ENCODE peak calls at places on chromosome 5, in five cellular contexts. L is heart right ventricle, A is adrenal gland, E is fibroblast of pulmonary artery, M is body of pancreas. P is an unnamed sample.

GRCh38 chr5:126341906-126342625 is 81.1 kb upstream of the GRAMD2B start:
- DNase-seq in A (no peak), M (no peak), E (no peak), L (no peak), P (no peak)

GRCh38 chr5:115573133-115573532 is 28.6 kb upstream of the FEM1C start:
- DNase-seq in L (no peak), E (peak; percentile 59), A (no peak), M (no peak), P (peak; percentile 20)

GRCh38 chr5:133523013-133523658 is 89.2 kb downstream of the FSTL4 start:
- DNase-seq in L (no peak), M (no peak), E (no peak), A (no peak), P (no peak)

GRCh38 chr5:118224546-118224945 is 763.8 kb downstream of the DTWD2 start:
- DNase-seq in E (peak; percentile 35), M (no peak), A (no peak), L (no peak), P (peak; percentile 10)

GRCh38 chr5:55601209-55601618 is 66.5 kb upstream of the PLPP1 start:
- DNase-seq in E (peak; percentile 96), M (peak; percentile 65), A (peak; percentile 86), L (peak; percentile 74), P (peak; percentile 82)

GRCh38 chr5:34715711-34716110 is 59.6 kb downstream of the RAI14 start:
- DNase-seq in E (peak; percentile 71), L (no peak), M (no peak), A (no peak), P (no peak)

GRCh38 chr5:92899611-92900010 is 681.4 kb downstream of the NR2F1-AS1 start:
- DNase-seq in A (no peak), M (no peak), L (no peak), E (no peak), P (no peak)

GRCh38 chr5:173746050-173746449 is 129.6 kb upstream of the BOD1 start:
- DNase-seq in M (no peak), L (no peak), E (no peak), A (no peak), P (no peak)

GRCh38 chr5:129945031-129945430 is 40.8 kb downstream of the CHSY3 start:
- DNase-seq in E (peak; percentile 75), M (no peak), A (no peak), L (no peak), P (no peak)

GRCh38 chr5:168532471-168532870 is 3.4 kb downstream of the FBLL1 start:
- DNase-seq in E (no peak), M (no peak), L (no peak), A (no peak), P (no peak)

GRCh38 chr5:148956632-148957385 is 106.1 kb downstream of the SH3TC2 start:
- DNase-seq in E (no peak), L (no peak), M (peak; percentile 37), A (no peak), P (no peak)

GRCh38 chr5:78509884-78510769 is 138.4 kb downstream of the LHFPL2 start:
- DNase-seq in E (peak; percentile 61), A (peak; percentile 82), M (peak; percentile 79), L (peak; percentile 81), P (no peak)

GRCh38 chr5:150656191-150657132 is 4.6 kb upstream of the MYOZ3 start:
- DNase-seq in E (peak; percentile 63), A (peak; percentile 86), L (peak; percentile 87), M (peak; percentile 82), P (no peak)

GRCh38 chr5:149452665-149453617 is 73.8 kb upstream of the IL17B start:
- DNase-seq in M (no peak), L (peak; percentile 71), E (peak; percentile 96), A (no peak), P (no peak)

GRCh38 chr5:428754-429452 is 14.1 kb upstream of the EXOC3 start:
- DNase-seq in M (no peak), E (no peak), L (no peak), A (peak; percentile 39), P (no peak)

GRCh38 chr5:124905756-124906155 is 159.3 kb upstream of the ZNF608 start:
- DNase-seq in E (no peak), L (no peak), M (no peak), A (no peak), P (no peak)

GRCh38 chr5:39501403-39501802 is 76.6 kb upstream of the DAB2 start:
- DNase-seq in E (peak; percentile 81), M (no peak), A (peak; percentile 77), L (peak; percentile 40), P (no peak)

GRCh38 chr5:16842916-16843315 is 93.2 kb downstream of the MYO10 start:
- DNase-seq in M (no peak), E (peak; percentile 31), A (no peak), L (no peak), P (no peak)

GRCh38 chr5:74040065-74040551 is 414.1 kb downstream of the ARHGEF28 start:
- DNase-seq in M (no peak), L (peak; percentile 13), E (peak; percentile 74), A (no peak), P (peak; percentile 19)

GRCh38 chr5:136025900-136026299 is 2.9 kb upstream of the TGFBI start:
- DNase-seq in M (no peak), A (peak; percentile 78), E (peak; percentile 58), L (no peak), P (no peak)

GRCh38 chr5:146877783-146878470 is 630 bp downstream of the PPP2R2B start:
- DNase-seq in E (no peak), A (no peak), M (peak; percentile 24), L (no peak), P (no peak)

GRCh38 chr5:16596541-16596940 is 20.3 kb downstream of the RETREG1 start:
- DNase-seq in M (no peak), A (no peak), L (no peak), E (no peak), P (no peak)

GRCh38 chr5:130141689-130142320 is 237.5 kb downstream of the CHSY3 start:
- DNase-seq in M (no peak), E (peak; percentile 69), A (peak; percentile 54), L (peak; percentile 15), P (peak; percentile 11)

GRCh38 chr5:63928451-63928850 is 33.8 kb downstream of the HTR1A start:
- DNase-seq in M (no peak), A (no peak), L (no peak), E (no peak), P (no peak)

GRCh38 chr5:18236386-18236785 is 602.1 kb downstream of the TAF11L14 start:
- DNase-seq in M (no peak), L (no peak), A (no peak), E (no peak), P (no peak)

GRCh38 chr5:159915913-159916840 is at the start of gene ADRA1B:
- DNase-seq in L (peak; percentile 78), A (peak; percentile 60), M (peak; percentile 41), E (peak; percentile 72), P (no peak)
- H3K4me3 ChIP-seq in L (peak within 1 kb of the TSS; percentile 63), A (no peak within 1 kb of the TSS), M (peak within 1 kb of the TSS; percentile 0), E (peak within 1 kb of the TSS; percentile 51), P (peak within 1 kb of the TSS; percentile 27)

GRCh38 chr5:14463629-14464028 is 118.0 kb upstream of the OTULINL start:
- DNase-seq in L (no peak), E (peak; percentile 86), A (no peak), M (no peak), P (no peak)

GRCh38 chr5:14464101-14464500 is 117.5 kb upstream of the OTULINL start:
- DNase-seq in E (peak; percentile 55), A (no peak), M (no peak), L (no peak), P (no peak)

GRCh38 chr5:14465086-14465485 is 116.5 kb upstream of the OTULINL start:
- DNase-seq in E (peak; percentile 44), A (no peak), M (no peak), L (no peak), P (no peak)

GRCh38 chr5:14465776-14466175 is 115.8 kb upstream of the OTULINL start:
- DNase-seq in E (no peak), M (no peak), A (no peak), L (no peak), P (no peak)

DNA sequence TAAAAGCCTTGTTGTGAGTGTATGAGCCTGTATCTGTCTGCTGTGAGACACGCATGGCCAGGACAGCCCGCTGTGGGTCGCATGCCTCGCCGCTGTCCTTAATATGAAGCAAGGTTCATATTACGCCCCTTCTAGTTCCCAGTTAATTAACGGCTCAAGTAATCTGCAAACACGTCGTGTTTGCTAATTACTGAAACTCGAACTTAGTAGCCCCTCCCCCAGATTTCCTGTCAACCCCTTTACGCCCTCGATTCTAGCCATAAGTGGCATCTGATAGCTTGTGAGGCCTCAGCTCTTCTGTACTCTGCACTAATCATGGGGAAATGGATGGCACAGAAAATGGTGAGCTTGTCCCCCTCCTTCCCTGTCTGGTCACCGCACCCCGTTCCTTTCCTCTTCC is 116.9 kb upstream of the OTULINL start:
- DNase-seq in L (no peak), A (no peak), M (no peak), E (no peak), P (no peak)
- TF ChIP-seq CTCF in L (no peak), A (no peak), M (no peak), E (no peak), P (no peak)

DNA sequence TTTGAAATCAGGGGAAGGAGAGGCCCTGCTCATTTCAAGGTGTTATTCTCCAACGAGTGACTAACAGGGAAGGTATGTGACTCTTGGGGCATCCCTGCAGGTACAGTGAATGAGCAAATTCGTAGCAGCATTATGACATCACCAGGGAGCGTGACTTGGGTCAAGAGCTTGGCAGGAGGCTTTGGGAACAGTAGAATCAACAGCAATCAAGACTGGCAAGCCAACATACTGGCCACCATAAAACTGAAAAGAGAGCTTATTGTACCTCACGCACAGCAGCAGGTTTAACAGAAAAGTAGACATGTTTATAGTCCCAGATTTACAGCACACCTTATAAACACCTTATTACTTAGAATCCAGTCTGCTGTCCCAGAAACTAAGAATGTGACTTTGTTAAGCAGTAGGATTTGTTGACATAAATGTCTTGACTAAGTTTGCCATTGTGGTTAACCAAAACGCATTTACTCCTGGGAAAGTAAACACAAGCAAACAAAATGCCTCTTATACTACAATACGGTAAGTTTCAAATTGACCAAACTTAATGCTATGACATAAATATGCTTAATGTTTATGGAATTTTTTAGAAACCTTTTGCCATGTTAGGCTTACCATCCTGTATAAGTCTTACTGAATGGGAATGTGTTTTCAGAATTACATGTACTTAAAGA is 297.8 kb downstream of the NPR3 start:
- DNase-seq in A (no peak), L (no peak), E (no peak), M (no peak), P (no peak)
- H3K4me3 ChIP-seq in A (no peak overlapping the region), L (no peak overlapping the region), E (no peak overlapping the region), M (no peak overlapping the region), P (no peak overlapping the region)

GRCh38 chr5:139841549-139841948 is 45.9 kb downstream of the PSD2 start:
- DNase-seq in A (no peak), L (no peak), E (no peak), M (no peak), P (no peak)
- TF ChIP-seq CTCF in A (no peak), L (no peak), E (no peak), M (no peak), P (no peak)

DNA sequence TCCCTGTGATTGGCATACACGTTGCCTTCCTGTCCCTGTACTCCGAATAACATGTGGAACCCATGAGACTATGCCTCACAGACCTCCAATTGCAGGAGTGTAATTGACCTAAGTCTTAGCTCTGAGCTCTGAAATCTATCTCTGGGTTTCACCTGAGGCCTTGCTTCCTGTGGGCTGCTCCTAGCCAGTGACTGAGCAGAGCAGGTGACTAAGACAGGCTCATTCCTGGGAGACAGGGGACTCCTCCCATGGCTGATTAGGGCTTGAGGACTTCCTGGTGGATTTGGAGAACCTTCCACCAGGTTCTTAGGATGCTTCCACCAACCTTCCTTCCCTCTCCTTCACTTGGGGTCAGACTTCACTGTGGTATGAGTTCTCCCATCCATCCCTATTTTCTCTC is 22.3 kb upstream of the MIER3 start:
- DNase-seq in A (no peak), L (no peak), E (no peak), M (no peak), P (no peak)
- H3K4me3 ChIP-seq in A (no peak overlapping the region), L (no peak overlapping the region), E (no peak overlapping the region), M (no peak overlapping the region), P (no peak overlapping the region)

GRCh38 chr5:31317642-31318041 is 124.2 kb downstream of the CDH6 start:
- DNase-seq in M (no peak), E (no peak), A (no peak), L (no peak), P (no peak)
- TF ChIP-seq CTCF in M (no peak), E (no peak), A (no peak), L (no peak), P (no peak)

P was measured in HFF-Myc.